ENCODE peak calls at places on chromosomes 13 and 19, in four cellular contexts. One of them, this sample, is unnamed.

GRCh38 chr13:35840991-35841604 is 290.1 kb downstream of the DCLK1 start:
- DNase-seq in GM23248: no peak
- DNase-seq in stimulated activated CD4-positive, alpha-beta T cell treated with anti-CD3 and anti-CD28 coated beads, Interleukin-2, amount 100 ng/mL, for 24 hours: no peak
- DNase-seq in RCC 7860: no peak
- DNase-seq in this sample: no peak

GRCh38 chr19:29625316-29625715 is 19.2 kb downstream of the POP4 start:
- DNase-seq in GM23248: no peak
- DNase-seq in stimulated activated CD4-positive, alpha-beta T cell treated with anti-CD3 and anti-CD28 coated beads, Interleukin-2, amount 100 ng/mL, for 24 hours: no peak
- DNase-seq in RCC 7860: no peak
- DNase-seq in this sample: no peak

GRCh38 chr13:69677343-69677742 is 430.3 kb upstream of the ATXN8OS start:
- DNase-seq in RCC 7860: no peak
- DNase-seq in GM23248: no peak
- DNase-seq in stimulated activated CD4-positive, alpha-beta T cell treated with anti-CD3 and anti-CD28 coated beads, Interleukin-2, amount 100 ng/mL, for 24 hours: no peak
- DNase-seq in this sample: no peak

GRCh38 chr19:7483720-7484201 is 5.1 kb downstream of the PEX11G start:
- DNase-seq in RCC 7860: no peak
- DNase-seq in GM23248: no peak
- DNase-seq in stimulated activated CD4-positive, alpha-beta T cell treated with anti-CD3 and anti-CD28 coated beads, Interleukin-2, amount 100 ng/mL, for 24 hours: no peak
- DNase-seq in this sample: no peak

GRCh38 chr19:18388328-18389094 is 2.6 kb downstream of the GDF15 start:
- DNase-seq in RCC 7860: peak; percentile 21
- DNase-seq in stimulated activated CD4-positive, alpha-beta T cell treated with anti-CD3 and anti-CD28 coated beads, Interleukin-2, amount 100 ng/mL, for 24 hours: peak; percentile 83
- DNase-seq in GM23248: peak; percentile 84
- DNase-seq in this sample: peak; percentile 91

GRCh38 chr19:56959211-56959610 is 118.7 kb upstream of the PEG3 start:
- DNase-seq in GM23248: no peak
- DNase-seq in RCC 7860: no peak
- DNase-seq in stimulated activated CD4-positive, alpha-beta T cell treated with anti-CD3 and anti-CD28 coated beads, Interleukin-2, amount 100 ng/mL, for 24 hours: no peak
- DNase-seq in this sample: no peak

GRCh38 chr13:99725644-99726043 is 224.4 kb downstream of the TM9SF2 start:
- DNase-seq in GM23248: no peak
- DNase-seq in stimulated activated CD4-positive, alpha-beta T cell treated with anti-CD3 and anti-CD28 coated beads, Interleukin-2, amount 100 ng/mL, for 24 hours: no peak
- DNase-seq in RCC 7860: no peak
- DNase-seq in this sample: no peak

GRCh38 chr13:90084684-90085290 is 1262.7 kb upstream of the MIR17HG start:
- DNase-seq in stimulated activated CD4-positive, alpha-beta T cell treated with anti-CD3 and anti-CD28 coated beads, Interleukin-2, amount 100 ng/mL, for 24 hours: no peak
- DNase-seq in RCC 7860: no peak
- DNase-seq in GM23248: peak; percentile 71
- DNase-seq in this sample: no peak

GRCh38 chr13:64278493-64278892 is 2862.8 kb upstream of the PCDH20 start:
- DNase-seq in stimulated activated CD4-positive, alpha-beta T cell treated with anti-CD3 and anti-CD28 coated beads, Interleukin-2, amount 100 ng/mL, for 24 hours: no peak
- DNase-seq in GM23248: peak; percentile 22
- DNase-seq in RCC 7860: peak; percentile 57
- DNase-seq in this sample: no peak

This sample was measured in germinal center.